ENCODE peak calls at places on chromosomes 13 and 19, in ten cellular contexts. F, P, L, A, I, S, H, E, O and N are unnamed samples.

GRCh38 chr19:17779281-17779930 is 15.5 kb upstream of the B3GNT3 start:
- DNase-seq in A (no peak), L (no peak), O (peak; percentile 63), H (peak; percentile 72), E (no peak), I (no peak), S (peak; percentile 69), P (no peak), F (peak; percentile 65), N (no peak)

GRCh38 chr13:54614729-54615128 is 1586.1 kb downstream of the OLFM4 start:
- DNase-seq in L (no peak), H (no peak), F (no peak), S (no peak), A (no peak), O (no peak), P (peak; percentile 50), E (no peak), I (no peak), N (no peak)

GRCh38 chr13:74886496-74886895 is 595.5 kb downstream of the TBC1D4 start:
- DNase-seq in O (no peak), H (no peak), L (no peak), E (no peak), A (no peak), S (no peak), F (peak; percentile 3), P (no peak), I (no peak), N (no peak)

GRCh38 chr13:111598751-111599150 is 278.3 kb downstream of the TEX29 start:
- DNase-seq in H (no peak), I (no peak), E (no peak), S (no peak), P (no peak), O (no peak), F (no peak), L (no peak), A (no peak), N (no peak)

GRCh38 chr19:30208661-30209060 is 163.5 kb upstream of the ZNF536 start:
- DNase-seq in F (no peak), E (no peak), H (no peak), O (no peak), S (no peak), P (no peak), I (no peak), L (no peak), A (no peak), N (no peak)

GRCh38 chr19:12913011-12913561 is 6.0 kb downstream of the SYCE2 start:
- DNase-seq in I (peak; percentile 68), S (no peak), A (no peak), F (peak; percentile 73), P (peak; percentile 88), L (no peak), O (peak; percentile 92), H (no peak), E (no peak), N (no peak)

GRCh38 chr19:6503407-6504201 is 1.5 kb upstream of the TUBB4A start:
- DNase-seq in H (no peak), A (no peak), S (no peak), I (no peak), E (no peak), F (no peak), P (no peak), O (no peak), L (no peak), N (no peak)

GRCh38 chr19:5200844-5201243 is 139.8 kb downstream of the PTPRS start:
- DNase-seq in L (no peak), P (no peak), F (no peak), S (no peak), O (no peak), H (no peak), I (no peak), E (no peak), A (no peak), N (no peak)

GRCh38 chr13:30830638-30830965 is 75.5 kb upstream of the MEDAG start:
- DNase-seq in I (no peak), O (no peak), L (no peak), A (no peak), P (no peak), E (no peak), H (peak; percentile 26), S (no peak), F (no peak), N (no peak)

GRCh38 chr13:45143346-45143751 is 23.0 kb downstream of the GTF2F2 start:
- DNase-seq in P (no peak), S (no peak), L (no peak), E (no peak), I (no peak), H (no peak), A (no peak), F (peak; percentile 5), O (no peak), N (no peak)

GRCh38 chr19:37087110-37087509 is 8.9 kb downstream of the ZNF420 start:
- DNase-seq in S (no peak), E (no peak), P (no peak), I (no peak), A (no peak), F (no peak), L (no peak), O (no peak), H (no peak), N (no peak)